ENCODE peak calls at places on chromosomes 2 and 18, in five cellular contexts. One of them, this sample, is unnamed. For H3K36me3 and H3K27me3, the result is how much of the 10 kb centered on the place peaks cover.

GRCh38 chr2:233354971-233355574 is 779 bp downstream of the DGKD start:
- DNase-seq in HCT116: no peak
- DNase-seq in IMR-90: no peak
- DNase-seq in GM23338: peak
- DNase-seq in heart left ventricle: peak
- DNase-seq in this sample: peak

GRCh38 chr2:223979730-223980396 is 22.6 kb downstream of the MRPL44 start:
- DNase-seq in heart left ventricle: no peak
- DNase-seq in IMR-90: peak
- DNase-seq in GM23338: no peak
- DNase-seq in HCT116: no peak
- DNase-seq in this sample: no peak

GRCh38 chr2:162085090-162085891 is 11.3 kb upstream of the DPP4 start:
- DNase-seq in heart left ventricle: no peak
- DNase-seq in HCT116: no peak
- DNase-seq in GM23338: no peak
- DNase-seq in IMR-90: peak
- DNase-seq in this sample: no peak

GRCh38 chr18:60053747-60054304 is 154.0 kb downstream of the PMAIP1 start:
- DNase-seq in IMR-90: peak
- DNase-seq in GM23338: peak
- DNase-seq in heart left ventricle: no peak
- DNase-seq in HCT116: peak
- DNase-seq in this sample: no peak

GRCh38 chr2:37829202-37829601 is 95.9 kb upstream of the RMDN2 start:
- DNase-seq in GM23338: no peak
- DNase-seq in heart left ventricle: peak
- DNase-seq in HCT116: no peak
- DNase-seq in IMR-90: peak
- DNase-seq in this sample: no peak

GRCh38 chr18:57146956-57147636 is at the start of gene BOD1L2:
- DNase-seq in heart left ventricle: no peak
- DNase-seq in IMR-90: no peak
- DNase-seq in GM23338: peak
- DNase-seq in HCT116: no peak
- DNase-seq in this sample: peak

GRCh38 chr18:10085405-10085804 is 171.6 kb downstream of the VAPA start:
- DNase-seq in heart left ventricle: no peak
- DNase-seq in IMR-90: peak
- DNase-seq in GM23338: no peak
- DNase-seq in HCT116: no peak
- DNase-seq in this sample: no peak

GRCh38 chr2:142675398-142675797 is 202.1 kb upstream of the KYNU start:
- DNase-seq in heart left ventricle: no peak
- DNase-seq in HCT116: no peak
- DNase-seq in GM23338: no peak
- DNase-seq in IMR-90: peak
- DNase-seq in this sample: no peak

GRCh38 chr2:241940329-241940728 is 70.8 kb downstream of the RTP5 start:
- DNase-seq in HCT116: peak
- DNase-seq in GM23338: peak
- DNase-seq in IMR-90: no peak
- DNase-seq in heart left ventricle: no peak
- DNase-seq in this sample: peak

GRCh38 chr2:143629344-143629743 is 500.1 kb downstream of the ARHGAP15 start:
- DNase-seq in IMR-90: peak
- DNase-seq in HCT116: no peak
- DNase-seq in heart left ventricle: no peak
- DNase-seq in GM23338: no peak
- DNase-seq in this sample: no peak

GRCh38 chr2:68317971-68318685 is 1.6 kb downstream of the CNRIP1 start:
- DNase-seq in HCT116: no peak
- DNase-seq in heart left ventricle: no peak
- DNase-seq in GM23338: peak
- DNase-seq in IMR-90: no peak
- DNase-seq in this sample: peak

DNA sequence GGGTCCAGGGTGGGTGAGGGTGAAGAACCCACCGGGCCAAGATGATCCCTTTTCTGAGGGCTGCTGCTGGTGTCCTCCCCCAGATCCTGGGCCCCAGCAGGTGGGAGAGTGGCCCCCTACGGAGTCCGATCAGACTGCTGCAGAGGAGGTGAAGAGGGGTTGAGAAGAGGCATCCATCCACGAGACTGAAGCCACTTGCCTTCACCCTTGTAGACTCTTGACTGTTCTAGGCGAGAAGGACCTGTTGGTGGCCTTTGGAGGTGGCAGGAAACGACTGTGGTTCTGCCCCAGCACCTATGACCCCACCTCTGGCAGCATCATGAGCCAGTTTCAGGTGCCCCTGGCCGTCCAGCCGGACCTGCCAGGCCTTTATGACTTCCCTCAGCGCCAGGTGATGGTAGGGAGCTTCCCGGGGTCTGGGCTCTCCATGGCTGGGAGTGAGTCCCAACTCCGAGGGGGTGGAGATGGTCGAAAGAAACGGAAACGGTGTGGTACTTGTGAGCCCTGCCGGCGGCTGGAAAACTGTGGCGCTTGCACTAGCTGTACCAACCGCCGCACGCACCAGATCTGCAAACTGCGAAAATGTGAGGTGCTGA is 1.5 kb downstream of the TET3 start:
- DNase-seq in heart left ventricle: no peak
- DNase-seq in HCT116: no peak
- DNase-seq in GM23338: no peak
- DNase-seq in IMR-90: no peak
- DNase-seq in this sample: no peak
- H3K4me3 ChIP-seq in heart left ventricle: peak
- H3K4me3 ChIP-seq in HCT116: peak
- H3K4me3 ChIP-seq in GM23338: peak
- H3K4me3 ChIP-seq in IMR-90: peak
- H3K4me3 ChIP-seq in this sample: peak

DNA sequence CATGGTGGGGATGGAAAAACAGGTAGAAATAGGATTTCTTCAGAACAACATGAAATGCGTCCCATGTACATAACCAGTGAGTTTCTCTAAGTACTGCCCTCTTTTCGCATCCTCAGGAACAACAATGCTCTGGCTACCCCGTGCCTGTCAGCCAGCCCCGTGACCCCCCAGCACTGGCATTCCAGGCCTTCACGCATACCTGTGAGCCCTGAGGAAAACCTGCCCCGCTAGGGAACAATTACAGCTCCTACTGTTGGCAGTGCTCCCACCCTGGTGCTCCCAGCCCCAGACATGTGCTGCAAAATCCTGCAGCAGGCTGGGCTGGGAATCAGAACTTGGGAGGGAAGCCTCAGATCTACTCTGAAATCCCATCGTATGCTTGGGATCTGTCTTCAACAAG is 9.1 kb downstream of the SMAD7 start:
- DNase-seq in IMR-90: no peak
- DNase-seq in HCT116: no peak
- DNase-seq in heart left ventricle: peak
- DNase-seq in GM23338: no peak
- DNase-seq in this sample: no peak
- H3K36me3 ChIP-seq in IMR-90: under half
- H3K36me3 ChIP-seq in HCT116: under half
- H3K36me3 ChIP-seq in heart left ventricle: under half
- H3K36me3 ChIP-seq in GM23338: under half
- H3K36me3 ChIP-seq in this sample: under half

DNA sequence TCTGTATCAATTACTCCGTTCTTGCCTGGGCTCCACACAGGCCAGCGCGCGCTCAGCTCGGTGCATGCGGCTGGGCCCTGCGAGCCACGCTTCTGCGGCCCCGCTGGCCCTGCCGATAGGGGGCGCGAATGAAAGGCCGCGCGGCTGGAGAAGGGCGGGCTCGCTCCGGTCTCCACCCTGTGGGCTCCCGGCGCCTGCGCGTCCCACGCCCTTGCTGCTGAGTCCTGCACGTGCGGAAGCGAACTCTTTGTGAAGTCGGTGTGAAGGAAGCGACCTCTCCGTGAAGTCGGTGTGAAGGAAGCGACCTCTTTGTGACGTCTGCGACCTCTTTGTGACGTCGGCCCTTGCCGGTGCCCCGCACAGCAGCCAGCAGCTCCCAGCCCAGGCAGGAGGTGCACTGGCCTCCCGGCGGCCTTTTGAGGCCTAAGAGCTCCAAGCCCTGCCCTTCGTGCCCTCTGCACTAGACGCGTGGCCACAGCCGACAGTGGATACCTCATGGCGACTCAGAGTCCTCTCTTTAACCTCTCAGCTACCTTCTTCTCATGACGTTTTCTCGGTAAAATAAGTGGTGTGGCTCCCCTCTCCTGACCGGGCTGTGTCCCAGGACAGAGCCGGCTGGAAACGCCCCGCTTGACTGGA is 391.9 kb upstream of the RAB6C start:
- DNase-seq in heart left ventricle: no peak
- DNase-seq in GM23338: peak
- DNase-seq in IMR-90: no peak
- DNase-seq in HCT116: no peak
- DNase-seq in this sample: peak
- H3K27me3 ChIP-seq in heart left ventricle: under half
- H3K27me3 ChIP-seq in GM23338: under half
- H3K27me3 ChIP-seq in IMR-90: under half
- H3K27me3 ChIP-seq in HCT116: under half
- H3K27me3 ChIP-seq in this sample: under half

GRCh38 chr2:152042636-152043615 is 55.9 kb downstream of the CACNB4 start:
- DNase-seq in IMR-90: no peak
- DNase-seq in GM23338: peak
- DNase-seq in heart left ventricle: no peak
- DNase-seq in HCT116: no peak
- DNase-seq in this sample: no peak

GRCh38 chr2:152050915-152051314 is 47.9 kb downstream of the CACNB4 start:
- DNase-seq in heart left ventricle: no peak
- DNase-seq in GM23338: no peak
- DNase-seq in IMR-90: no peak
- DNase-seq in HCT116: no peak
- DNase-seq in this sample: no peak

GRCh38 chr2:152047826-152048476 is 50.9 kb downstream of the CACNB4 start:
- DNase-seq in GM23338: peak
- DNase-seq in IMR-90: no peak
- DNase-seq in HCT116: no peak
- DNase-seq in heart left ventricle: no peak
- DNase-seq in this sample: peak

GRCh38 chr2:152050345-152050744 is 48.5 kb downstream of the CACNB4 start:
- DNase-seq in GM23338: peak
- DNase-seq in IMR-90: no peak
- DNase-seq in HCT116: no peak
- DNase-seq in heart left ventricle: no peak
- DNase-seq in this sample: no peak

GRCh38 chr2:152046940-152047339 is 51.9 kb downstream of the CACNB4 start:
- DNase-seq in GM23338: no peak
- DNase-seq in IMR-90: no peak
- DNase-seq in HCT116: no peak
- DNase-seq in heart left ventricle: no peak
- DNase-seq in this sample: no peak
- H3K4me3 ChIP-seq in GM23338: no peak
- H3K4me3 ChIP-seq in IMR-90: no peak
- H3K4me3 ChIP-seq in HCT116: no peak
- H3K4me3 ChIP-seq in heart left ventricle: no peak
- H3K4me3 ChIP-seq in this sample: no peak

GRCh38 chr2:52145005-52145404 is 1113.1 kb upstream of the NRXN1 start:
- DNase-seq in GM23338: no peak
- DNase-seq in HCT116: no peak
- DNase-seq in IMR-90: peak
- DNase-seq in heart left ventricle: no peak
- DNase-seq in this sample: no peak
- H3K36me3 ChIP-seq in GM23338: under half
- H3K36me3 ChIP-seq in HCT116: under half
- H3K36me3 ChIP-seq in IMR-90: under half
- H3K36me3 ChIP-seq in heart left ventricle: under half
- H3K36me3 ChIP-seq in this sample: under half

GRCh38 chr2:9205481-9205880 is 1.1 kb upstream of the ASAP2 start:
- DNase-seq in IMR-90: no peak
- DNase-seq in HCT116: no peak
- DNase-seq in heart left ventricle: no peak
- DNase-seq in GM23338: no peak
- DNase-seq in this sample: no peak
- H3K27me3 ChIP-seq in IMR-90: under half
- H3K27me3 ChIP-seq in HCT116: under half
- H3K27me3 ChIP-seq in heart left ventricle: under half
- H3K27me3 ChIP-seq in GM23338: under half
- H3K27me3 ChIP-seq in this sample: under half

DNA sequence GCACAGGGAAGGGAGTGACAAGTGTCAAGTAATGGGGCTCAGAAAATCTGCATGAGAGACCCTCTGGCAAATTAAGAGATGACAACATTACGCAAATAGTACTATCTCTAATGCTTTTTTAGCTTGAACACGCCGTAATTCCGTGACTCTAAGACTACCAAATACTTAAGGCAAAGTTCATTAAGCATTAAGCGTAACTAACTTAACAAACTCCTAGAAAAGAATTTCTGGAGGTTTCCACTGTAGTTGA is 1.2 kb downstream of the APOB start:
- DNase-seq in IMR-90: no peak
- DNase-seq in GM23338: no peak
- DNase-seq in HCT116: no peak
- DNase-seq in heart left ventricle: no peak
- DNase-seq in this sample: no peak
- H3K4me3 ChIP-seq in IMR-90: no peak
- H3K4me3 ChIP-seq in GM23338: no peak
- H3K4me3 ChIP-seq in HCT116: no peak
- H3K4me3 ChIP-seq in heart left ventricle: no peak
- H3K4me3 ChIP-seq in this sample: no peak

GRCh38 chr2:45930396-45930792 is 278.9 kb downstream of the PRKCE start:
- DNase-seq in HCT116: no peak
- DNase-seq in IMR-90: peak
- DNase-seq in GM23338: no peak
- DNase-seq in heart left ventricle: no peak
- DNase-seq in this sample: peak
- H3K36me3 ChIP-seq in HCT116: under half
- H3K36me3 ChIP-seq in IMR-90: under half
- H3K36me3 ChIP-seq in GM23338: under half
- H3K36me3 ChIP-seq in heart left ventricle: under half
- H3K36me3 ChIP-seq in this sample: under half